ENCODE peak calls at places on chromosomes 1 and 21, in four cellular contexts. One of them, this sample, is unnamed.
A peak's percentile ranks its signal among the peaks of the same experiment; 100 is the strongest.

GRCh38 chr1:225179686-225180085 is 248.2 kb downstream of the LBR start:
- DNase-seq in GM13977: no peak
- DNase-seq in progenitor cell of endocrine pancreas: no peak
- DNase-seq in tibial nerve: no peak
- DNase-seq in this sample: no peak

GRCh38 chr1:227396539-227397355 is 78.5 kb upstream of the CDC42BPA start:
- DNase-seq in GM13977: no peak
- DNase-seq in progenitor cell of endocrine pancreas: no peak
- DNase-seq in tibial nerve: no peak
- DNase-seq in this sample: no peak

GRCh38 chr21:28459193-28459592 is 533.5 kb downstream of the LTN1 start:
- DNase-seq in GM13977: no peak
- DNase-seq in progenitor cell of endocrine pancreas: no peak
- DNase-seq in tibial nerve: no peak
- DNase-seq in this sample: no peak

GRCh38 chr1:108142773-108143394 is 57.3 kb downstream of the SLC25A24 start:
- DNase-seq in GM13977: no peak
- DNase-seq in progenitor cell of endocrine pancreas: no peak
- DNase-seq in tibial nerve: no peak
- DNase-seq in this sample: no peak

GRCh38 chr1:27335506-27336422 is 6.1 kb upstream of the SYTL1 start:
- DNase-seq in GM13977: no peak
- DNase-seq in progenitor cell of endocrine pancreas: no peak
- DNase-seq in tibial nerve: no peak
- DNase-seq in this sample: no peak

GRCh38 chr21:36321325-36322082 is 1.5 kb downstream of the MORC3 start:
- DNase-seq in GM13977: no peak
- DNase-seq in progenitor cell of endocrine pancreas: no peak
- DNase-seq in tibial nerve: no peak
- DNase-seq in this sample: peak; percentile 32

GRCh38 chr1:235971571-235972315 is 93.1 kb downstream of the NID1 start:
- DNase-seq in GM13977: peak; percentile 84
- DNase-seq in progenitor cell of endocrine pancreas: peak; percentile 77
- DNase-seq in tibial nerve: peak; percentile 92
- DNase-seq in this sample: peak; percentile 87

GRCh38 chr1:26142165-26142564 is 16.7 kb upstream of the FAM110D start:
- DNase-seq in GM13977: no peak
- DNase-seq in progenitor cell of endocrine pancreas: no peak
- DNase-seq in tibial nerve: no peak
- DNase-seq in this sample: no peak

GRCh38 chr1:194629011-194629410 is 1442.6 kb upstream of the B3GALT2 start:
- DNase-seq in GM13977: no peak
- DNase-seq in progenitor cell of endocrine pancreas: no peak
- DNase-seq in tibial nerve: no peak
- DNase-seq in this sample: no peak

GRCh38 chr21:34807881-34808568 is 139.2 kb downstream of the CLIC6 start:
- DNase-seq in GM13977: no peak
- DNase-seq in progenitor cell of endocrine pancreas: no peak
- DNase-seq in tibial nerve: no peak
- DNase-seq in this sample: no peak

GRCh38 chr1:75786901-75787455 is 922 bp downstream of the RABGGTB start:
- DNase-seq in GM13977: no peak
- DNase-seq in progenitor cell of endocrine pancreas: no peak
- DNase-seq in tibial nerve: no peak
- DNase-seq in this sample: no peak

GRCh38 chr1:203090667-203091320 is 5.0 kb upstream of the MYOG start:
- DNase-seq in GM13977: no peak
- DNase-seq in progenitor cell of endocrine pancreas: no peak
- DNase-seq in tibial nerve: no peak
- DNase-seq in this sample: no peak

GRCh38 chr1:116488052-116488451 is 82.8 kb downstream of the CD58 start:
- DNase-seq in GM13977: no peak
- DNase-seq in progenitor cell of endocrine pancreas: no peak
- DNase-seq in tibial nerve: no peak
- DNase-seq in this sample: no peak

GRCh38 chr1:228001738-228002535 is 4.9 kb upstream of the WNT3A start:
- DNase-seq in GM13977: no peak
- DNase-seq in progenitor cell of endocrine pancreas: peak; percentile 5
- DNase-seq in tibial nerve: no peak
- DNase-seq in this sample: no peak

GRCh38 chr1:78279051-78279450 is 211.7 kb upstream of the PTGFR start:
- DNase-seq in GM13977: no peak
- DNase-seq in progenitor cell of endocrine pancreas: no peak
- DNase-seq in tibial nerve: no peak
- DNase-seq in this sample: no peak

GRCh38 chr1:41582351-41582750 is 97.9 kb upstream of the EDN2 start:
- DNase-seq in GM13977: no peak
- DNase-seq in progenitor cell of endocrine pancreas: no peak
- DNase-seq in tibial nerve: no peak
- DNase-seq in this sample: no peak

GRCh38 chr21:44384968-44385367 is 31.5 kb downstream of the TRPM2 start:
- DNase-seq in GM13977: no peak
- DNase-seq in progenitor cell of endocrine pancreas: no peak
- DNase-seq in tibial nerve: no peak
- DNase-seq in this sample: no peak

GRCh38 chr1:27521336-27522147 is 31.6 kb upstream of the WASF2 start:
- DNase-seq in GM13977: no peak
- DNase-seq in progenitor cell of endocrine pancreas: no peak
- DNase-seq in tibial nerve: no peak
- DNase-seq in this sample: no peak

GRCh38 chr1:184404727-184405027 is 17.8 kb downstream of the C1orf21 start:
- DNase-seq in GM13977: no peak
- DNase-seq in progenitor cell of endocrine pancreas: no peak
- DNase-seq in tibial nerve: no peak
- DNase-seq in this sample: no peak

GRCh38 chr1:150552692-150553278 is 3.6 kb downstream of the ADAMTSL4 start:
- DNase-seq in GM13977: no peak
- DNase-seq in progenitor cell of endocrine pancreas: no peak
- DNase-seq in tibial nerve: no peak
- DNase-seq in this sample: no peak

GRCh38 chr1:159889821-159890252 is 10.1 kb downstream of the CFAP45 start:
- DNase-seq in GM13977: peak; percentile 82
- DNase-seq in progenitor cell of endocrine pancreas: no peak
- DNase-seq in tibial nerve: no peak
- DNase-seq in this sample: no peak
- TF ChIP-seq CTCF in GM13977: no peak
- TF ChIP-seq CTCF in progenitor cell of endocrine pancreas: no peak
- TF ChIP-seq CTCF in tibial nerve: no peak
- TF ChIP-seq CTCF in this sample: no peak

DNA sequence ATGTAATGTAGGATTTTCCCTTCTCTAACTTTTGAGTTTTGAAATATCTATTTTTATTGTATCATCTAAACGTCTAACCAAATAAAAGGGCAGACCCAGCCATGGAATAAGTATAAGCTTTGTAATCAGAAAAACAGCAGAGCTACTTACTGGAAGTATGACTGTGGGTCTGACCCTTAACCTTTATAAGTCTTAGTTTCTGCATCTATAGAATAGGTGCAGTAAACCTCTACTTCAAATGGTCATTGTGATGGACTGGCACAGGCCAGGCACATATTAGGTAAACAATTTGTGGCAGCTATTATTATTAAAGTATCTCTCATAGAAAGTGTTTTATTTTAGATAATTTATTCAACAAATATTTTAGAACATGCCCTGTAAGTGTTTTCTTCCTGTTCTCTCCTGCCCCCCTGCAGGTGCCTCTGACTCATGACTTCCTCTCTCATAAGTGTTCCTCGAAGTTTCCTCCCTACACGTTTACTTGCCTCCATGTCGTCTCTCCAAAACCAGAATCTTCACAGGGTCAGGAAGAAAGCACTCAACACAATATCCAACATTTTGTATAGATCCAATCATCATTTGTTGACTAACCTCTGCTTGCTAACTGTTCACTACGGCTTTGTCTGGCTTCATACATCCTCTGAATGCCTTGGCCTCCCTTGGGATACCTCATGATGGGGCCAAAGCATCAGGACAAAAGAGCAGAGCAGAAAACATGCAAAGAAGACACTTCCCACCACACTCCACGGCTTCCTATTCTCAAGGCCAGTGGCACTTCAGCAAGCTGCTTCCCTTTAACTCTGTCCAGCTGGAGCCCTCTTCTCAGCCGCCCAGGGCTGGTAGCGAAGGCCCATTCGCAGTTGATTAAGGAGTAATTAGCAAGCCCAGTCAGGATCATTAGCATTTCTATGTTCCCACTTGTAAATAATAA is 224.6 kb upstream of the FGGY start:
- DNase-seq in GM13977: no peak
- DNase-seq in progenitor cell of endocrine pancreas: no peak
- DNase-seq in tibial nerve: no peak
- DNase-seq in this sample: no peak
- TF ChIP-seq CTCF in GM13977: no peak
- TF ChIP-seq CTCF in progenitor cell of endocrine pancreas: no peak
- TF ChIP-seq CTCF in tibial nerve: no peak
- TF ChIP-seq CTCF in this sample: no peak

DNA sequence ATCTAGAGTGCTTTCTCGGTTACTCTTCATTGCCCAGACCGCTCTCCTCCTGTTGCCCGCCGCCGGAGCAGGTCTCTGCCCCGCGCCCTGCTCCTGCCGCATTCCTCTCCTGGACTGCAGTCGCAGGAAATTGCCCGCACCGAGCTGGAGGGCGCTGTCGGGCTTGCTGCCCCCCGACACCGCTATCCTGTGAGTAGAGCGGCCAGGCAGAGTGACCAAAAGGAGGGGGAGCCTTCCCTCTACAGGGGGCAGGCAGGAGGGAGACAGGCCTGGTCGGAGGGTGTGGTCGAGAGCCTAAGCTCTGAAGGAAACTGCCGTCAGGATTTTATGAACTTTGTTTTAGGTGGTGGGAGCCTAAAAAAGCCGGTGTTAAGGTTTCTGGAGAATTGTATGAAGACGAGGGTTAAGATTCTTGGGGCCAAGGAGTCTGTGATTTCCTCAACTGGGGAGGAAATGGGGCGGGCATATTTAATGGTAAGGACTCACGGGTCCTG is 506 bp downstream of the LRIG2 start:
- DNase-seq in GM13977: no peak
- DNase-seq in progenitor cell of endocrine pancreas: peak; percentile 66
- DNase-seq in tibial nerve: peak; percentile 23
- DNase-seq in this sample: no peak
- TF ChIP-seq CTCF in GM13977: peak; percentile 52
- TF ChIP-seq CTCF in progenitor cell of endocrine pancreas: peak; percentile 57
- TF ChIP-seq CTCF in tibial nerve: no peak
- TF ChIP-seq CTCF in this sample: no peak

GRCh38 chr1:18574754-18575153 is 55.9 kb upstream of the PAX7 start:
- DNase-seq in GM13977: no peak
- DNase-seq in progenitor cell of endocrine pancreas: no peak
- DNase-seq in tibial nerve: no peak
- DNase-seq in this sample: no peak

GRCh38 chr1:18572022-18572920 is 58.4 kb upstream of the PAX7 start:
- DNase-seq in GM13977: no peak
- DNase-seq in progenitor cell of endocrine pancreas: no peak
- DNase-seq in tibial nerve: no peak
- DNase-seq in this sample: no peak

GRCh38 chr1:18578271-18578670 is 52.4 kb upstream of the PAX7 start:
- DNase-seq in GM13977: no peak
- DNase-seq in progenitor cell of endocrine pancreas: no peak
- DNase-seq in tibial nerve: no peak
- DNase-seq in this sample: no peak

GRCh38 chr1:18573170-18573569 is 57.5 kb upstream of the PAX7 start:
- DNase-seq in GM13977: no peak
- DNase-seq in progenitor cell of endocrine pancreas: no peak
- DNase-seq in tibial nerve: no peak
- DNase-seq in this sample: no peak

DNA sequence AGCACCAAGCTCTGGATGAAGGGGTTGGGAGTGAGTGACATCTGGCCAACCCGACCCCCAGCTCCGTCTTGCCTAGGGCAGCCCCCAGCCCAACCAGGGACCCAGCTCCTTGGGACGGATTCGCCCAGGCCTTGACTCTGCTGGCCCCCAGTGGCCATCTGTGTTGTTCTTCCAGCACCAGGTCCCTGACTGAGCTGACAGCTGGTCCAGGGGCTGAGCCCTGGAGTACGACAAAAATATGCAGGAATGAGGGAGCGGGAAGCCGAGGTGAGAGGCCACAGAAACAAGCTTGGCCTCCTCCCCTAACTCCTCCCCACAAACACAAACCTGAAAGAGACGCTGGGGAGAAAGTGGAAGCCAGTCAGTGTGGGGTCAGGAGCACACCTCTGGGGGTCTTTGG is 55.0 kb upstream of the PAX7 start:
- DNase-seq in GM13977: peak; percentile 65
- DNase-seq in progenitor cell of endocrine pancreas: peak; percentile 72
- DNase-seq in tibial nerve: peak; percentile 19
- DNase-seq in this sample: peak; percentile 88
- TF ChIP-seq CTCF in GM13977: peak; percentile 77
- TF ChIP-seq CTCF in progenitor cell of endocrine pancreas: peak; percentile 75
- TF ChIP-seq CTCF in tibial nerve: peak; percentile 59
- TF ChIP-seq CTCF in this sample: peak; percentile 72

GRCh38 chr1:207869859-207870258 is 41.1 kb downstream of the CD34 start:
- DNase-seq in GM13977: no peak
- DNase-seq in progenitor cell of endocrine pancreas: no peak
- DNase-seq in tibial nerve: no peak
- DNase-seq in this sample: no peak
- TF ChIP-seq CTCF in GM13977: no peak
- TF ChIP-seq CTCF in progenitor cell of endocrine pancreas: no peak
- TF ChIP-seq CTCF in tibial nerve: no peak
- TF ChIP-seq CTCF in this sample: no peak

GRCh38 chr1:212856755-212857154 is 1.3 kb upstream of the FLVCR1 start:
- DNase-seq in GM13977: no peak
- DNase-seq in progenitor cell of endocrine pancreas: no peak
- DNase-seq in tibial nerve: no peak
- DNase-seq in this sample: no peak

GRCh38 chr1:212860713-212861581 is 2.9 kb downstream of the FLVCR1 start:
- DNase-seq in GM13977: no peak
- DNase-seq in progenitor cell of endocrine pancreas: no peak
- DNase-seq in tibial nerve: no peak
- DNase-seq in this sample: no peak

GRCh38 chr1:212858461-212859265 is 588 bp downstream of the FLVCR1 start:
- DNase-seq in GM13977: peak; percentile 51
- DNase-seq in progenitor cell of endocrine pancreas: peak; percentile 30
- DNase-seq in tibial nerve: no peak
- DNase-seq in this sample: no peak

GRCh38 chr1:212862111-212862690 is 4.1 kb downstream of the FLVCR1 start:
- DNase-seq in GM13977: no peak
- DNase-seq in progenitor cell of endocrine pancreas: no peak
- DNase-seq in tibial nerve: no peak
- DNase-seq in this sample: no peak

DNA sequence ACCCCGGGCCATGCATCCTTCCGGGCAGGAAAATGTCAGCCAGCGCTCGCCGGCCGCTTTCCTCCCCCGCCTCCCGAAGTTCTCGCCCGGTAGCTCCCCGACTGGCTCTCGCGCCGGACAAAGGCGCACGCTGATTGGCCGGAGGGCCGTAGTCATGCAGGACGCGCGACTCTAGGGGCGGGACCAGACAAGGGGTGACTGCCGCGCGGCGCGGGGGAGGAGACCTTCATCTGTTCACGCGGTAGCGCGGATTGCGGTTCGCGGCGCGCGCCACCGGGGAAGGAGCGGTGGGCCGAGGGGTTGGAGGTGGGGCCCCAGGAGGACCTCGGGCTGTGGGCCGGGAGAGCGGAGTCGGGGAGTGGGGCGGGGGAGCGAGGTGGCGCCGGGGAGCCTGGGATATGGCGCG is at the start of gene FLVCR1:
- DNase-seq in GM13977: peak; percentile 96
- DNase-seq in progenitor cell of endocrine pancreas: peak; percentile 96
- DNase-seq in tibial nerve: peak; percentile 95
- DNase-seq in this sample: peak; percentile 98
- TF ChIP-seq CTCF in GM13977: no peak
- TF ChIP-seq CTCF in progenitor cell of endocrine pancreas: no peak
- TF ChIP-seq CTCF in tibial nerve: peak; percentile 43
- TF ChIP-seq CTCF in this sample: no peak

GRCh38 chr1:70436617-70437236 is 25.7 kb downstream of the CTH start:
- DNase-seq in GM13977: no peak
- DNase-seq in progenitor cell of endocrine pancreas: no peak
- DNase-seq in tibial nerve: no peak
- DNase-seq in this sample: no peak
- TF ChIP-seq CTCF in GM13977: peak; percentile 22
- TF ChIP-seq CTCF in progenitor cell of endocrine pancreas: peak; percentile 13
- TF ChIP-seq CTCF in tibial nerve: peak; percentile 17
- TF ChIP-seq CTCF in this sample: no peak

This sample was measured in glutamatergic neuron.